ENCODE peak calls at places on chromosomes 12 and 14, in six cellular contexts. L, J, B, S, Z and E are unnamed samples.

GRCh38 chr14:54050759-54051158 is 94.1 kb upstream of the BMP4 start:
- DNase-seq in L (no peak), J (no peak), B (peak), S (no peak), Z (no peak), E (no peak)

GRCh38 chr12:116592116-116592637 is 33.0 kb downstream of the MAP1LC3B2 start:
- DNase-seq in L (peak), J (no peak), B (peak), S (no peak), Z (no peak), E (peak)

GRCh38 chr14:64760146-64760755 is 56.0 kb downstream of the PLEKHG3 start:
- DNase-seq in L (peak), J (peak), B (no peak), S (no peak), Z (no peak), E (no peak)

GRCh38 chr14:70171719-70172118 is 17.0 kb downstream of the SLC8A3 start:
- DNase-seq in L (no peak), J (no peak), B (no peak), S (no peak), Z (no peak), E (no peak)

GRCh38 chr12:110104188-110104969 is 19.8 kb upstream of the IFT81 start:
- DNase-seq in L (peak), J (no peak), B (no peak), S (no peak), Z (no peak), E (no peak)

GRCh38 chr12:690466-690865 is 27.2 kb upstream of the NINJ2 start:
- DNase-seq in L (no peak), J (no peak), B (no peak), S (no peak), Z (no peak), E (no peak)

GRCh38 chr12:9651265-9651729 is 18.2 kb upstream of the CLEC2D start:
- DNase-seq in L (no peak), J (no peak), B (no peak), S (no peak), Z (no peak), E (no peak)

GRCh38 chr14:96574633-96575191 is 72.5 kb downstream of the PAPOLA start:
- DNase-seq in L (no peak), J (no peak), B (no peak), S (no peak), Z (no peak), E (no peak)

GRCh38 chr12:27906658-27907473 is 65.7 kb downstream of the PTHLH start:
- DNase-seq in L (no peak), J (no peak), B (no peak), S (no peak), Z (no peak), E (no peak)

GRCh38 chr12:44647891-44648690 is 228.0 kb downstream of the NELL2 start:
- DNase-seq in L (no peak), J (no peak), B (no peak), S (no peak), Z (no peak), E (no peak)

GRCh38 chr14:58738189-58738836 is 100.6 kb downstream of the DACT1 start:
- DNase-seq in L (no peak), J (no peak), B (no peak), S (no peak), Z (no peak), E (no peak)

GRCh38 chr12:70254225-70254624 is 11.0 kb downstream of the CNOT2 start:
- DNase-seq in L (no peak), J (no peak), B (no peak), S (no peak), Z (no peak), E (no peak)

GRCh38 chr12:121026274-121027045 is 10.2 kb upstream of the C12orf43 start:
- DNase-seq in L (no peak), J (no peak), B (peak), S (no peak), Z (no peak), E (no peak)

GRCh38 chr14:104425763-104426691 is 153.5 kb upstream of the C14orf180 start:
- DNase-seq in L (no peak), J (no peak), B (no peak), S (no peak), Z (no peak), E (no peak)

GRCh38 chr14:89625988-89626806 is 209.2 kb upstream of the FOXN3 start:
- DNase-seq in L (no peak), J (no peak), B (no peak), S (no peak), Z (no peak), E (no peak)

GRCh38 chr12:116273813-116274551 is 3.5 kb downstream of the MED13L start:
- DNase-seq in L (no peak), J (no peak), B (no peak), S (no peak), Z (no peak), E (no peak)

GRCh38 chr12:98909749-98910148 is 264.7 kb downstream of the APAF1 start:
- DNase-seq in L (no peak), J (no peak), B (no peak), S (no peak), Z (no peak), E (peak)

GRCh38 chr12:61757831-61758505 is 502.2 kb upstream of the USP15 start:
- DNase-seq in L (no peak), J (no peak), B (no peak), S (no peak), Z (no peak), E (no peak)

GRCh38 chr12:98227162-98227561 is 288.2 kb upstream of the TMPO start:
- DNase-seq in L (no peak), J (no peak), B (no peak), S (no peak), Z (no peak), E (no peak)

GRCh38 chr12:120117961-120118709 is 1.6 kb upstream of the RAB35 start:
- DNase-seq in L (no peak), J (no peak), B (no peak), S (no peak), Z (no peak), E (no peak)

GRCh38 chr12:124617615-124618014 is 50.2 kb upstream of the NCOR2 start:
- DNase-seq in L (no peak), J (peak), B (no peak), S (no peak), Z (no peak), E (no peak)

GRCh38 chr14:96519970-96520369 is 17.8 kb downstream of the PAPOLA start:
- DNase-seq in L (no peak), J (no peak), B (no peak), S (no peak), Z (no peak), E (no peak)

GRCh38 chr12:110637869-110638441 is 24.0 kb downstream of the TCTN1 start:
- DNase-seq in L (no peak), J (no peak), B (no peak), S (no peak), Z (no peak), E (no peak)

GRCh38 chr14:33668066-33668465 is 282.8 kb downstream of the EGLN3 start:
- DNase-seq in L (no peak), J (no peak), B (no peak), S (no peak), Z (no peak), E (no peak)

GRCh38 chr14:35236806-35237205 is 55.4 kb upstream of the PSMA6 start:
- DNase-seq in L (no peak), J (no peak), B (no peak), S (no peak), Z (no peak), E (no peak)

GRCh38 chr12:92912052-92912451 is 17.0 kb downstream of the EEA1 start:
- DNase-seq in L (no peak), J (no peak), B (no peak), S (no peak), Z (no peak), E (no peak)

GRCh38 chr12:92912672-92913071 is 16.4 kb downstream of the EEA1 start:
- DNase-seq in L (no peak), J (no peak), B (no peak), S (no peak), Z (no peak), E (no peak)

GRCh38 chr12:92914170-92914569 is 14.9 kb downstream of the EEA1 start:
- DNase-seq in L (no peak), J (no peak), B (no peak), S (no peak), Z (no peak), E (no peak)

GRCh38 chr12:92908108-92908507 is 21.0 kb downstream of the EEA1 start:
- DNase-seq in L (no peak), J (no peak), B (no peak), S (no peak), Z (no peak), E (no peak)

DNA sequence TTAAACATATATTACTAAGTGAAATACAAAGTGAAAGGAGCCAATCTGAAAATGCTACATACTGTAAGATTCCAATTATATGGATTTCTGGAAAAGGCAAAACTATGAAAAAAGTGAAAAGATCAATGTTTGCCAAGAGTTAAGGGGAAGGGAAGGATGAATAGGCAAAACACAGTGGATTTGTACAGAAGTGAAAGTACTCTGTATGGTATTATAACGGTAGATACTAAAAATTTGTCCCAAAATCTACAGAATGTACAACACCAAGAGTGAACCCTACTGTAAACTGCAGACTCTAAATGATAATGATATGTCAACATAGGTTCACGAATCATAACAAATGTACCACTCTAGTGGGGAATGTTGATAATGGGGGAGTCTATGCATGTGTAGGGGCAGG is 17.8 kb downstream of the EEA1 start:
- DNase-seq in L (no peak), J (no peak), B (no peak), S (no peak), Z (no peak), E (no peak)
- H3K27ac ChIP-seq in L (no peak), J (no peak), B (no peak), S (no peak), Z (peak), E (no peak)

GRCh38 chr14:22476882-22477281 is 112.1 kb downstream of the DAD1 start:
- DNase-seq in L (no peak), J (no peak), B (no peak), S (no peak), Z (no peak), E (no peak)

GRCh38 chr14:22478670-22479069 is 110.4 kb downstream of the DAD1 start:
- DNase-seq in L (no peak), J (no peak), B (no peak), S (no peak), Z (peak), E (no peak)

GRCh38 chr14:22477569-22478194 is 111.3 kb downstream of the DAD1 start:
- DNase-seq in L (no peak), J (no peak), B (no peak), S (no peak), Z (no peak), E (no peak)

GRCh38 chr14:22479132-22479531 is 109.9 kb downstream of the DAD1 start:
- DNase-seq in L (no peak), J (no peak), B (no peak), S (no peak), Z (no peak), E (no peak)

DNA sequence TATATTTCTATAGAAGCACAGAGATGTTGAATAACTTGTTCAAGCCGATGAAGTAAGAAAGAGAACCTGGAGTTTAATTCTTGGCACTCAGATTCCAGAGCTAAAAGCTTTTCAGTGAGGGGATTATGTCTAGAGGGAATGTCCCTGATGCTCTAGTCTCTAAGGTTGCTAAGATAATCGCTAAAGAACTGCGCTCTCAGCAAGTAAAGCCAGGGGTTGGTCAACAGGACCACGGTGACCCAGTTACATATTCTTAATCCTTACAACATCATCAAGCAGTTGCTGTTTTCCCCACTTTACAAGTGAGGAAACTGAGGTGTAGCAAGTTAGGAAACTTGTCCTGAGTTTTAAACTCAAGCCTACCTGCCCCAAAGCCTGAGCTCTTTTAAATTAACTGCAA is 110.8 kb downstream of the DAD1 start:
- DNase-seq in L (no peak), J (no peak), B (no peak), S (no peak), Z (no peak), E (no peak)
- H3K27ac ChIP-seq in L (peak), J (no peak), B (no peak), S (no peak), Z (peak), E (no peak)

GRCh38 chr14:102442241-102443211 is 67.0 kb downstream of the ANKRD9 start:
- DNase-seq in L (no peak), J (no peak), B (no peak), S (no peak), Z (no peak), E (no peak)
- H3K27ac ChIP-seq in L (no peak), J (no peak), B (no peak), S (no peak), Z (no peak), E (peak)

DNA sequence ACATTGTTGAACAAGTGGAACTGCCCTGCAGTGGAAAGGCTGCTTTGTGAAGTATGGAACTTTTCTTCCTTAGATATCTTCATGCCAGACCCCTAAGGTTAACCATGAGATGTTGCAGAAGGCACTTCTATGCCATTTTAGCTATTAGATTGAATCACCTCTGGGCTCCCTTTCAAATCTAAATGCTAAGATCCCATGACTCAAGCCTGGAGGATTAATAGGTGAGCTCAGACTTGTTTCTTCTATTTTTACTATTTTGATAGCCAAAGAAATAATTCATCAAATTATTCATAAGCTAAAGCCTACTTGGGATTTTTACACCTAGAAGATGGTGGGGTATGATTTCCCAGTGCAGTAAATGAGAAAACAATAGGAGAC is 64.3 kb downstream of the DAD1 start:
- DNase-seq in L (no peak), J (no peak), B (no peak), S (no peak), Z (no peak), E (no peak)
- H3K27ac ChIP-seq in L (no peak), J (no peak), B (no peak), S (no peak), Z (no peak), E (no peak)